ENCODE peak calls at places on chromosome 15, in six cellular contexts. One of them, this sample, is unnamed.

GRCh38 chr15:85831415-85832113 is 36.8 kb upstream of the KLHL25 start:
- DNase-seq in WTC11: peak; percentile 73
- DNase-seq in K562: peak; percentile 19
- DNase-seq in A549: peak; percentile 54
- DNase-seq in HepG2: peak; percentile 47
- DNase-seq in H1: no peak
- DNase-seq in this sample: peak; percentile 49

GRCh38 chr15:90188914-90189748 is 12.0 kb upstream of the SEMA4B start:
- DNase-seq in WTC11: no peak
- DNase-seq in K562: no peak
- DNase-seq in A549: no peak
- DNase-seq in HepG2: no peak
- DNase-seq in H1: no peak
- DNase-seq in this sample: no peak

GRCh38 chr15:51121631-51122225 is 27.0 kb upstream of the TNFAIP8L3 start:
- DNase-seq in WTC11: no peak
- DNase-seq in K562: no peak
- DNase-seq in A549: no peak
- DNase-seq in HepG2: no peak
- DNase-seq in H1: no peak
- DNase-seq in this sample: no peak

GRCh38 chr15:77209221-77209620 is 138.3 kb upstream of the TSPAN3 start:
- DNase-seq in WTC11: no peak
- DNase-seq in K562: no peak
- DNase-seq in A549: no peak
- DNase-seq in HepG2: no peak
- DNase-seq in H1: no peak
- DNase-seq in this sample: no peak

GRCh38 chr15:52331490-52332240 is 36.1 kb upstream of the MYO5C start:
- DNase-seq in WTC11: no peak
- DNase-seq in K562: no peak
- DNase-seq in A549: peak; percentile 44
- DNase-seq in HepG2: peak; percentile 30
- DNase-seq in H1: no peak
- DNase-seq in this sample: peak; percentile 68

GRCh38 chr15:71532994-71533393 is 277.4 kb upstream of the NR2E3 start:
- DNase-seq in WTC11: peak; percentile 32
- DNase-seq in K562: peak; percentile 63
- DNase-seq in A549: peak; percentile 31
- DNase-seq in HepG2: peak; percentile 5
- DNase-seq in H1: peak; percentile 27
- DNase-seq in this sample: no peak

GRCh38 chr15:59699810-59700431 is 10.8 kb upstream of the BNIP2 start:
- DNase-seq in WTC11: no peak
- DNase-seq in K562: no peak
- DNase-seq in A549: peak; percentile 39
- DNase-seq in HepG2: no peak
- DNase-seq in H1: no peak
- DNase-seq in this sample: peak; percentile 69

GRCh38 chr15:55239440-55240124 is 42.8 kb upstream of the RSL24D1 start:
- DNase-seq in WTC11: no peak
- DNase-seq in K562: peak; percentile 51
- DNase-seq in A549: no peak
- DNase-seq in HepG2: no peak
- DNase-seq in H1: no peak
- DNase-seq in this sample: no peak

GRCh38 chr15:92393287-92393993 is at the start of gene ST8SIA2:
- DNase-seq in WTC11: peak; percentile 80
- DNase-seq in K562: no peak
- DNase-seq in A549: no peak
- DNase-seq in HepG2: no peak
- DNase-seq in H1: no peak
- DNase-seq in this sample: peak; percentile 3

GRCh38 chr15:31302029-31302657 is 24.5 kb upstream of the KLF13 start:
- DNase-seq in WTC11: no peak
- DNase-seq in K562: no peak
- DNase-seq in A549: no peak
- DNase-seq in HepG2: no peak
- DNase-seq in H1: no peak
- DNase-seq in this sample: no peak

GRCh38 chr15:74397239-74398068 is 30.0 kb upstream of the CYP11A1 start:
- DNase-seq in WTC11: no peak
- DNase-seq in K562: no peak
- DNase-seq in A549: no peak
- DNase-seq in HepG2: no peak
- DNase-seq in H1: no peak
- DNase-seq in this sample: no peak

GRCh38 chr15:72342385-72342784 is 22.4 kb upstream of the CELF6 start:
- DNase-seq in WTC11: peak; percentile 82
- DNase-seq in K562: no peak
- DNase-seq in A549: no peak
- DNase-seq in HepG2: peak; percentile 33
- DNase-seq in H1: peak; percentile 43
- DNase-seq in this sample: peak; percentile 31

GRCh38 chr15:80580107-80580506 is 115.0 kb upstream of the ABHD17C start:
- DNase-seq in WTC11: no peak
- DNase-seq in K562: no peak
- DNase-seq in A549: no peak
- DNase-seq in HepG2: no peak
- DNase-seq in H1: no peak
- DNase-seq in this sample: no peak

GRCh38 chr15:51917493-51917892 is 54.1 kb downstream of the LEO1 start:
- DNase-seq in WTC11: peak; percentile 66
- DNase-seq in K562: peak; percentile 17
- DNase-seq in A549: peak; percentile 44
- DNase-seq in HepG2: peak; percentile 50
- DNase-seq in H1: peak; percentile 31
- DNase-seq in this sample: peak; percentile 47

GRCh38 chr15:101372149-101372577 is 77.1 kb upstream of the SNRPA1 start:
- DNase-seq in WTC11: no peak
- DNase-seq in K562: no peak
- DNase-seq in A549: no peak
- DNase-seq in HepG2: no peak
- DNase-seq in H1: no peak
- DNase-seq in this sample: no peak

GRCh38 chr15:55853134-55853533 is 110.2 kb upstream of the PRTG start:
- DNase-seq in WTC11: no peak
- DNase-seq in K562: no peak
- DNase-seq in A549: no peak
- DNase-seq in HepG2: no peak
- DNase-seq in H1: no peak
- DNase-seq in this sample: peak; percentile 38

GRCh38 chr15:81843226-81843625 is 202.6 kb downstream of the MEX3B start:
- DNase-seq in WTC11: no peak
- DNase-seq in K562: no peak
- DNase-seq in A549: no peak
- DNase-seq in HepG2: no peak
- DNase-seq in H1: no peak
- DNase-seq in this sample: no peak

GRCh38 chr15:85379403-85380131 is 836 bp upstream of the AKAP13 start:
- DNase-seq in WTC11: no peak
- DNase-seq in K562: no peak
- DNase-seq in A549: no peak
- DNase-seq in HepG2: no peak
- DNase-seq in H1: no peak
- DNase-seq in this sample: peak; percentile 56

GRCh38 chr15:73727330-73728018 is 25.7 kb downstream of the INSYN1 start:
- DNase-seq in WTC11: no peak
- DNase-seq in K562: no peak
- DNase-seq in A549: peak; percentile 11
- DNase-seq in HepG2: no peak
- DNase-seq in H1: no peak
- DNase-seq in this sample: no peak

GRCh38 chr15:46120713-46121112 is 485.9 kb downstream of the SQOR start:
- DNase-seq in WTC11: no peak
- DNase-seq in K562: no peak
- DNase-seq in A549: no peak
- DNase-seq in HepG2: no peak
- DNase-seq in H1: no peak
- DNase-seq in this sample: no peak

GRCh38 chr15:67937153-67937761 is 97.4 kb upstream of the RNU6-1 start:
- DNase-seq in WTC11: no peak
- DNase-seq in K562: no peak
- DNase-seq in A549: no peak
- DNase-seq in HepG2: no peak
- DNase-seq in H1: no peak
- DNase-seq in this sample: no peak

GRCh38 chr15:40763801-40764765 is at the start of gene GCHFR:
- DNase-seq in WTC11: peak; percentile 81
- DNase-seq in K562: peak; percentile 93
- DNase-seq in A549: peak; percentile 67
- DNase-seq in HepG2: peak; percentile 83
- DNase-seq in H1: no peak
- DNase-seq in this sample: peak; percentile 73
- TF ChIP-seq JUN in WTC11: peak; percentile 68
- TF ChIP-seq JUN in K562: no peak
- TF ChIP-seq JUN in A549: no peak
- TF ChIP-seq JUN in HepG2: peak; percentile 28
- TF ChIP-seq JUN in H1: no peak
- TF ChIP-seq JUN in this sample: no peak

DNA sequence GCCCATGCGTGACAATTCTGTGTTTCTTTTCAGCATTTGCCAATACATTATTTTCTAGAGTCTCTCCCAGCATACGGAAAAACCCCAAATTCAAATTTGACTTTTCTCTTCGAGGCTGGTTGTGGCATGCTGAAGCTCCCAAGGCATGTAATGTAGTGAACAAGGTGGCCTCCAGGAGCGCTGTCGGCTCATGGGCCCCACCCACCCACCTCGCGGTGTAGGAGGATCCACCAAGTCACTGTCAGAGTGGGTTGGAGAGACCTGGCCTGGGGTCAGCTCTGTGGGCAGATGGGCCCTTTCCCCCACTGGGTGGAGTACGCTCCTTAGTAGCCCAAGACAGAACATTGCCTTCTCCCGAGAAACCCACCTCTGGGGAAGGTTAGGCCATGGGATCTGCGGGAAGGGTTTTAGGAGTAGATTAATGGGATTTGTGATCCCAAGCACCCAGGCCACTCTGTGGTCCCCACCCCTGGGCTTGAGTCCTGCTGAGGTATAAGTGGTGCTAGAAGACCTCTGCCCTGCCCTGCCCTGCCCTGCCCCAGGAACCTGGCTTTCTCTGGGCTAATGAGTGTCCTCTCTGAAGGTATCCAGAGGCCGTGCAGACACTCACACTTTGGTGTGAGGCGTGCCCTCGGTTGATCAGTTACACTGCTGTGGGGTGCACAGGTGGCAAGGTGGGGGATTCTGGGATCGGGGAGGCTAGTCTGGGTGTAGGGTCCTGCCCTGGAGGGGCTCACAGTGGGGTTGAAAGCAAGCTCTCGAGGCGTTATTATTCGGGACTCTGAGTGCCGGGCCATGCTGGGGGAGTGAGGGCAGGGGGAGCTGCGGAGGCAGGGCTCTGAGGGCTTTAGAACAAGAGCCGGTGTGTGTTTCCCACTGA is 97.9 kb downstream of the APBA2 start:
- DNase-seq in WTC11: peak; percentile 52
- DNase-seq in K562: peak; percentile 66
- DNase-seq in A549: no peak
- DNase-seq in HepG2: no peak
- DNase-seq in H1: no peak
- DNase-seq in this sample: no peak
- TF ChIP-seq CTCF in WTC11: peak; percentile 37
- TF ChIP-seq CTCF in K562: peak; percentile 71
- TF ChIP-seq CTCF in A549: no peak
- TF ChIP-seq CTCF in HepG2: peak; percentile 12
- TF ChIP-seq CTCF in H1: peak; percentile 63
- TF ChIP-seq CTCF in this sample: no peak

GRCh38 chr15:99105516-99106341 is 849 bp downstream of the SYNM start:
- DNase-seq in WTC11: peak; percentile 77
- DNase-seq in K562: no peak
- DNase-seq in A549: peak; percentile 60
- DNase-seq in HepG2: no peak
- DNase-seq in H1: no peak
- DNase-seq in this sample: peak; percentile 68
- TF ChIP-seq JUN in WTC11: peak; percentile 87
- TF ChIP-seq JUN in K562: no peak
- TF ChIP-seq JUN in A549: no peak
- TF ChIP-seq JUN in HepG2: no peak
- TF ChIP-seq JUN in H1: no peak
- TF ChIP-seq JUN in this sample: no peak

GRCh38 chr15:94265009-94265408 is 33.6 kb downstream of the MCTP2 start:
- DNase-seq in WTC11: no peak
- DNase-seq in K562: no peak
- DNase-seq in A549: no peak
- DNase-seq in HepG2: no peak
- DNase-seq in H1: no peak
- DNase-seq in this sample: no peak

GRCh38 chr15:94269954-94270353 is 38.6 kb downstream of the MCTP2 start:
- DNase-seq in WTC11: no peak
- DNase-seq in K562: no peak
- DNase-seq in A549: no peak
- DNase-seq in HepG2: no peak
- DNase-seq in H1: no peak
- DNase-seq in this sample: no peak

GRCh38 chr15:94263341-94264273 is 32.2 kb downstream of the MCTP2 start:
- DNase-seq in WTC11: no peak
- DNase-seq in K562: no peak
- DNase-seq in A549: no peak
- DNase-seq in HepG2: no peak
- DNase-seq in H1: no peak
- DNase-seq in this sample: no peak

GRCh38 chr15:94266000-94266399 is 34.6 kb downstream of the MCTP2 start:
- DNase-seq in WTC11: no peak
- DNase-seq in K562: no peak
- DNase-seq in A549: no peak
- DNase-seq in HepG2: peak; percentile 10
- DNase-seq in H1: no peak
- DNase-seq in this sample: no peak

DNA sequence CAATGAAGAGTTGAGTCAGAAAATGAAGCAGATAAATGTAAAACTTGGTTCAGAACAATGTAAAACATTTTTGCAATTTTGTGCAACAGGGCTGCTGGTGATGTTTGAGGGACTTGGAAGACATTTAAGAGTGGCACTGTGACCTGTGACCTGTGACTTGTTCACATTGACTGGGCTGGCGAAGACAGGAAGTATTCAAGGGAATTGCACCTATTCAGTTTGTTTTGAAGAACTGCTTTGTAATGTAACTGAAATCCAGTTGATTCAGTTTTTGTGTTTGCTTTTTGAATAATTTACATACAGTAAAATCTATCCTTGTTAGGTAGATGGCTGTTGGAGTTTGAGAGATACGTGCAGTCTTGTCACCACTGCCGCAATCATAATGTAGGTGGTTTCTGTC is 35.4 kb downstream of the MCTP2 start:
- DNase-seq in WTC11: no peak
- DNase-seq in K562: no peak
- DNase-seq in A549: no peak
- DNase-seq in HepG2: no peak
- DNase-seq in H1: no peak
- DNase-seq in this sample: no peak
- TF ChIP-seq CTCF in WTC11: no peak
- TF ChIP-seq CTCF in K562: no peak
- TF ChIP-seq CTCF in A549: no peak
- TF ChIP-seq CTCF in HepG2: no peak
- TF ChIP-seq CTCF in H1: no peak
- TF ChIP-seq CTCF in this sample: no peak

GRCh38 chr15:69758291-69758771 is 305.7 kb downstream of the RPLP1 start:
- DNase-seq in WTC11: no peak
- DNase-seq in K562: no peak
- DNase-seq in A549: no peak
- DNase-seq in HepG2: no peak
- DNase-seq in H1: no peak
- DNase-seq in this sample: peak; percentile 28
- TF ChIP-seq JUN in WTC11: no peak
- TF ChIP-seq JUN in K562: no peak
- TF ChIP-seq JUN in A549: no peak
- TF ChIP-seq JUN in HepG2: no peak
- TF ChIP-seq JUN in H1: no peak
- TF ChIP-seq JUN in this sample: no peak

GRCh38 chr15:79549196-79549595 is 117.1 kb downstream of the MINAR1 start:
- DNase-seq in WTC11: no peak
- DNase-seq in K562: no peak
- DNase-seq in A549: no peak
- DNase-seq in HepG2: no peak
- DNase-seq in H1: no peak
- DNase-seq in this sample: no peak
- TF ChIP-seq CTCF in WTC11: no peak
- TF ChIP-seq CTCF in K562: no peak
- TF ChIP-seq CTCF in A549: no peak
- TF ChIP-seq CTCF in HepG2: no peak
- TF ChIP-seq CTCF in H1: no peak
- TF ChIP-seq CTCF in this sample: no peak